ENCODE peak calls at places on chromosomes 4 and X, in seven cellular contexts. N is stomach, K is suprapubic skin, T is HepG2, X is endothelial cell of umbilical vein, R is HCT116, U is sigmoid colon. G is an unnamed sample.

GRCh38 chr4:141388483-141388882 is 167.8 kb downstream of the ZNF330 start:
- DNase-seq in N (no peak), K (no peak), T (no peak), X (no peak), R (no peak), U (no peak), G (no peak)

GRCh38 chr4:80090101-80090500 is 17.1 kb upstream of the ANTXR2 start:
- DNase-seq in N (no peak), K (no peak), T (no peak), X (no peak), R (no peak), U (no peak), G (no peak)

GRCh38 chrX:103253608-103254007 is 1.3 kb downstream of the TCEAL8 start:
- DNase-seq in N (no peak), K (no peak), T (no peak), X (peak), R (no peak), U (no peak), G (no peak)

GRCh38 chr4:2796261-2797187 is 3.6 kb downstream of the SH3BP2 start:
- DNase-seq in N (peak), K (peak), T (no peak), X (peak), R (no peak), U (peak), G (peak)

GRCh38 chr4:82984459-82984858 is 26.2 kb downstream of the LIN54 start:
- DNase-seq in N (no peak), K (no peak), T (peak), X (peak), R (peak), U (no peak), G (no peak)

GRCh38 chr4:93066746-93067145 is 761.8 kb upstream of the ATOH1 start:
- DNase-seq in N (no peak), K (no peak), T (no peak), X (no peak), R (no peak), U (no peak), G (no peak)

GRCh38 chr4:138407329-138407728 is 165.2 kb upstream of the SLC7A11 start:
- DNase-seq in N (no peak), K (no peak), T (no peak), X (no peak), R (no peak), U (no peak), G (no peak)

GRCh38 chr4:183012862-183013855 is 85.9 kb upstream of the WWC2 start:
- DNase-seq in N (no peak), K (no peak), T (no peak), X (no peak), R (no peak), U (no peak), G (no peak)

GRCh38 chr4:105966046-105966445 is 70.8 kb downstream of the NPNT start:
- DNase-seq in N (no peak), K (no peak), T (no peak), X (peak), R (no peak), U (no peak), G (no peak)
- H3K27ac ChIP-seq in N (no peak), K (no peak), T (no peak), X (no peak), R (no peak), U (no peak), G (no peak)

GRCh38 chr4:109078724-109079123 is 223.7 kb downstream of the COL25A1 start:
- DNase-seq in N (no peak), K (no peak), T (no peak), X (peak), R (no peak), U (no peak), G (no peak)

GRCh38 chr4:109077486-109077885 is 225.0 kb downstream of the COL25A1 start:
- DNase-seq in N (no peak), K (no peak), T (no peak), X (no peak), R (no peak), U (no peak), G (no peak)

GRCh38 chr4:109072595-109072994 is 229.9 kb downstream of the COL25A1 start:
- DNase-seq in N (no peak), K (no peak), T (no peak), X (no peak), R (no peak), U (no peak), G (no peak)

GRCh38 chr4:109079177-109079576 is 223.3 kb downstream of the COL25A1 start:
- DNase-seq in N (no peak), K (no peak), T (no peak), X (no peak), R (no peak), U (no peak), G (no peak)

DNA sequence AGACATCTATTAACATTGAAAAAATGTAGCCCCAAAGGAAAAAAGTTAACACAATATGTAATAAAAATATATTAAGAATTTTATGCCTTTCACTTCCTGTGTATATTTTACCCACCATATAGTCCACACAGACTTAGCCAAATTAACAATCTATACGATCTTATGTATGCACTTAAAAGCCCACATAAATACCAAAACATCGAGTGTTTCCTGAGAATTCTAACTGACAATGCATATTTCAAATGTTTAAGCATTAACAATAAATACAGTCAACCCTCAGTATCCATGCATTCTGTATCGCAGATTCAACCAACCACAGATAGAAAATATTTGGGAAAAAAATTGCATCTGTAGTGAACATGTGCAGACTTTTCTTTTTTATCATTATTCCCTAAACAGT is 226.8 kb downstream of the COL25A1 start:
- DNase-seq in N (no peak), K (no peak), T (no peak), X (no peak), R (no peak), U (no peak), G (no peak)
- TF ChIP-seq POLR2AphosphoS5 in N (no peak), K (no peak), T (no peak), X (no peak), R (no peak), U (no peak), G (no peak)

GRCh38 chrX:129905787-129906580 is at the start of gene UTP14A:
- DNase-seq in N (peak), K (peak), T (peak), X (peak), R (peak), U (peak), G (peak)
- TF ChIP-seq POLR2A in N (no peak), K (no peak), T (peak), X (peak), R (peak), U (no peak), G (peak)

GRCh38 chr4:76192221-76192620 is 21.4 kb downstream of the SCARB2 start:
- DNase-seq in N (no peak), K (no peak), T (no peak), X (no peak), R (no peak), U (no peak), G (no peak)

GRCh38 chr4:76197001-76197743 is 16.5 kb downstream of the SCARB2 start:
- DNase-seq in N (no peak), K (no peak), T (no peak), X (no peak), R (no peak), U (no peak), G (no peak)

GRCh38 chr4:76194325-76194724 is 19.3 kb downstream of the SCARB2 start:
- DNase-seq in N (no peak), K (no peak), T (no peak), X (peak), R (no peak), U (no peak), G (no peak)

GRCh38 chr4:76197971-76198410 is 15.6 kb downstream of the SCARB2 start:
- DNase-seq in N (no peak), K (no peak), T (no peak), X (no peak), R (no peak), U (peak), G (peak)

GRCh38 chr4:76195326-76195725 is 18.3 kb downstream of the SCARB2 start:
- DNase-seq in N (no peak), K (no peak), T (no peak), X (no peak), R (no peak), U (no peak), G (no peak)
- H3K27ac ChIP-seq in N (peak), K (peak), T (no peak), X (no peak), R (no peak), U (peak), G (peak)

G was measured in prostate gland.